ENCODE peak calls at places on chromosomes 5 and 9, in nine cellular contexts. One of them, this sample, is unnamed.

GRCh38 chr5:147464211-147464610 is 45.7 kb downstream of the DPYSL3 start:
- DNase-seq in heart left ventricle: no peak
- DNase-seq in A549: no peak
- DNase-seq in endothelial cell of umbilical vein: peak
- DNase-seq in right lobe of liver: no peak
- DNase-seq in testis: peak
- DNase-seq in lower leg skin: no peak
- DNase-seq in IMR-90: peak
- DNase-seq in gastrocnemius medialis: no peak
- DNase-seq in this sample: peak

GRCh38 chr5:111520908-111521307 is 8.6 kb upstream of the STARD4 start:
- DNase-seq in gastrocnemius medialis: no peak
- DNase-seq in right lobe of liver: no peak
- DNase-seq in A549: no peak
- DNase-seq in IMR-90: no peak
- DNase-seq in heart left ventricle: no peak
- DNase-seq in endothelial cell of umbilical vein: no peak
- DNase-seq in lower leg skin: no peak
- DNase-seq in testis: no peak
- DNase-seq in this sample: no peak

GRCh38 chr5:61659221-61659696 is 327.2 kb downstream of the ZSWIM6 start:
- DNase-seq in endothelial cell of umbilical vein: no peak
- DNase-seq in heart left ventricle: peak
- DNase-seq in testis: no peak
- DNase-seq in lower leg skin: no peak
- DNase-seq in A549: no peak
- DNase-seq in gastrocnemius medialis: no peak
- DNase-seq in IMR-90: no peak
- DNase-seq in right lobe of liver: no peak
- DNase-seq in this sample: no peak

GRCh38 chr5:96530901-96531300 is 97.9 kb upstream of the PCSK1 start:
- DNase-seq in endothelial cell of umbilical vein: no peak
- DNase-seq in lower leg skin: no peak
- DNase-seq in gastrocnemius medialis: no peak
- DNase-seq in testis: no peak
- DNase-seq in heart left ventricle: no peak
- DNase-seq in IMR-90: no peak
- DNase-seq in right lobe of liver: no peak
- DNase-seq in A549: no peak
- DNase-seq in this sample: no peak

GRCh38 chr9:20561542-20561941 is 60.8 kb downstream of the MLLT3 start:
- DNase-seq in endothelial cell of umbilical vein: no peak
- DNase-seq in gastrocnemius medialis: no peak
- DNase-seq in right lobe of liver: no peak
- DNase-seq in IMR-90: no peak
- DNase-seq in A549: no peak
- DNase-seq in lower leg skin: no peak
- DNase-seq in heart left ventricle: no peak
- DNase-seq in testis: no peak
- DNase-seq in this sample: no peak

GRCh38 chr5:2742921-2743679 is 8.4 kb downstream of the IRX2 start:
- DNase-seq in heart left ventricle: no peak
- DNase-seq in gastrocnemius medialis: no peak
- DNase-seq in IMR-90: no peak
- DNase-seq in A549: no peak
- DNase-seq in testis: no peak
- DNase-seq in lower leg skin: peak
- DNase-seq in right lobe of liver: no peak
- DNase-seq in endothelial cell of umbilical vein: no peak
- DNase-seq in this sample: no peak

GRCh38 chr9:123263227-123263626 is 5.2 kb downstream of the STRBP start:
- DNase-seq in endothelial cell of umbilical vein: no peak
- DNase-seq in right lobe of liver: no peak
- DNase-seq in testis: no peak
- DNase-seq in A549: no peak
- DNase-seq in heart left ventricle: no peak
- DNase-seq in gastrocnemius medialis: no peak
- DNase-seq in IMR-90: no peak
- DNase-seq in lower leg skin: no peak
- DNase-seq in this sample: no peak

GRCh38 chr5:93252165-93252564 is 328.9 kb downstream of the NR2F1-AS1 start:
- DNase-seq in A549: no peak
- DNase-seq in gastrocnemius medialis: no peak
- DNase-seq in heart left ventricle: no peak
- DNase-seq in lower leg skin: no peak
- DNase-seq in testis: no peak
- DNase-seq in endothelial cell of umbilical vein: no peak
- DNase-seq in right lobe of liver: no peak
- DNase-seq in IMR-90: no peak
- DNase-seq in this sample: no peak

GRCh38 chr9:134185536-134186011 is 21.2 kb upstream of the RNU6ATAC start:
- DNase-seq in gastrocnemius medialis: no peak
- DNase-seq in right lobe of liver: peak
- DNase-seq in endothelial cell of umbilical vein: no peak
- DNase-seq in IMR-90: no peak
- DNase-seq in testis: no peak
- DNase-seq in lower leg skin: no peak
- DNase-seq in A549: no peak
- DNase-seq in heart left ventricle: no peak
- DNase-seq in this sample: peak

GRCh38 chr9:6126377-6126776 is 89.2 kb upstream of the IL33 start:
- DNase-seq in heart left ventricle: no peak
- DNase-seq in lower leg skin: no peak
- DNase-seq in gastrocnemius medialis: no peak
- DNase-seq in right lobe of liver: no peak
- DNase-seq in endothelial cell of umbilical vein: no peak
- DNase-seq in testis: no peak
- DNase-seq in IMR-90: no peak
- DNase-seq in A549: no peak
- DNase-seq in this sample: peak

GRCh38 chr9:97703437-97704326 is 6.5 kb upstream of the XPA start:
- DNase-seq in right lobe of liver: no peak
- DNase-seq in testis: no peak
- DNase-seq in gastrocnemius medialis: no peak
- DNase-seq in endothelial cell of umbilical vein: peak
- DNase-seq in lower leg skin: no peak
- DNase-seq in A549: peak
- DNase-seq in IMR-90: peak
- DNase-seq in heart left ventricle: no peak
- DNase-seq in this sample: peak

GRCh38 chr9:115988701-115989100 is 164.9 kb upstream of the PAPPA start:
- DNase-seq in gastrocnemius medialis: no peak
- DNase-seq in endothelial cell of umbilical vein: no peak
- DNase-seq in A549: no peak
- DNase-seq in right lobe of liver: no peak
- DNase-seq in lower leg skin: no peak
- DNase-seq in IMR-90: peak
- DNase-seq in testis: no peak
- DNase-seq in heart left ventricle: no peak
- DNase-seq in this sample: no peak

GRCh38 chr5:135375040-135375439 is 24.0 kb downstream of the MACROH2A1 start:
- DNase-seq in right lobe of liver: no peak
- DNase-seq in endothelial cell of umbilical vein: no peak
- DNase-seq in heart left ventricle: no peak
- DNase-seq in A549: no peak
- DNase-seq in IMR-90: no peak
- DNase-seq in testis: no peak
- DNase-seq in lower leg skin: no peak
- DNase-seq in gastrocnemius medialis: peak
- DNase-seq in this sample: peak

GRCh38 chr5:146877783-146878470 is 630 bp downstream of the PPP2R2B start:
- DNase-seq in IMR-90: no peak
- DNase-seq in gastrocnemius medialis: no peak
- DNase-seq in A549: no peak
- DNase-seq in testis: no peak
- DNase-seq in lower leg skin: no peak
- DNase-seq in endothelial cell of umbilical vein: no peak
- DNase-seq in right lobe of liver: peak
- DNase-seq in heart left ventricle: no peak
- DNase-seq in this sample: no peak

GRCh38 chr5:23071682-23072081 is 218.5 kb upstream of the CDH12 start:
- DNase-seq in testis: no peak
- DNase-seq in right lobe of liver: no peak
- DNase-seq in lower leg skin: no peak
- DNase-seq in IMR-90: no peak
- DNase-seq in gastrocnemius medialis: no peak
- DNase-seq in endothelial cell of umbilical vein: no peak
- DNase-seq in heart left ventricle: no peak
- DNase-seq in A549: no peak
- DNase-seq in this sample: no peak

GRCh38 chr5:142913728-142914338 is 143.7 kb downstream of the ARHGAP26 start:
- DNase-seq in gastrocnemius medialis: no peak
- DNase-seq in testis: no peak
- DNase-seq in right lobe of liver: no peak
- DNase-seq in lower leg skin: no peak
- DNase-seq in endothelial cell of umbilical vein: no peak
- DNase-seq in A549: no peak
- DNase-seq in heart left ventricle: no peak
- DNase-seq in IMR-90: no peak
- DNase-seq in this sample: no peak

GRCh38 chr9:114733814-114734213 is 51.8 kb upstream of the TEX48 start:
- DNase-seq in endothelial cell of umbilical vein: no peak
- DNase-seq in lower leg skin: no peak
- DNase-seq in gastrocnemius medialis: no peak
- DNase-seq in heart left ventricle: no peak
- DNase-seq in testis: no peak
- DNase-seq in A549: peak
- DNase-seq in IMR-90: peak
- DNase-seq in right lobe of liver: no peak
- DNase-seq in this sample: no peak

DNA sequence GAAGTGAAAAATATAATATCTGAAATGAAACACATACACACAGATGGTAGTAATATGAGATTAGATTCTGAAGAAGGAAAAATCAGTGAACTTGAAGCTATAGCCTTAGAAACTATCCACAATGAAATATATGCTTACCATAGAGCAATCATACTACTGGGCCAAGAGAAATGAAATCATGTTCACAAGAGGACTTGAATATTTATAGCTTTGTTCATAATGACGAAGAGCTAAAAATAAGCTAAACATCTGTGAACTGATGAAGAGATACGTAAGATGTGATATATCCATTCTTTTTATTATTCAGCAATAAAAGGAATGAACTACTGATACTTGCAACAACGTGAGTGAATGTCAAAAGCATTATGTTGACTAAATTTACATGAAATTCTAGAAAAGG is 92.6 kb upstream of the ALDH1B1 start:
- DNase-seq in heart left ventricle: no peak
- DNase-seq in A549: no peak
- DNase-seq in lower leg skin: no peak
- DNase-seq in testis: no peak
- DNase-seq in right lobe of liver: no peak
- DNase-seq in gastrocnemius medialis: no peak
- DNase-seq in IMR-90: no peak
- DNase-seq in endothelial cell of umbilical vein: no peak
- DNase-seq in this sample: no peak
- TF ChIP-seq POLR2A in heart left ventricle: no peak
- TF ChIP-seq POLR2A in A549: no peak
- TF ChIP-seq POLR2A in lower leg skin: no peak
- TF ChIP-seq POLR2A in testis: no peak
- TF ChIP-seq POLR2A in right lobe of liver: no peak
- TF ChIP-seq POLR2A in gastrocnemius medialis: no peak
- TF ChIP-seq POLR2A in IMR-90: no peak
- TF ChIP-seq POLR2A in endothelial cell of umbilical vein: no peak
- TF ChIP-seq POLR2A in this sample: no peak

GRCh38 chr9:112132356-112132755 is 42.7 kb downstream of the SUSD1 start:
- DNase-seq in right lobe of liver: no peak
- DNase-seq in endothelial cell of umbilical vein: no peak
- DNase-seq in heart left ventricle: no peak
- DNase-seq in testis: no peak
- DNase-seq in gastrocnemius medialis: no peak
- DNase-seq in IMR-90: peak
- DNase-seq in lower leg skin: no peak
- DNase-seq in A549: no peak
- DNase-seq in this sample: no peak
- TF ChIP-seq POLR2A in right lobe of liver: no peak
- TF ChIP-seq POLR2A in endothelial cell of umbilical vein: no peak
- TF ChIP-seq POLR2A in heart left ventricle: no peak
- TF ChIP-seq POLR2A in testis: no peak
- TF ChIP-seq POLR2A in gastrocnemius medialis: no peak
- TF ChIP-seq POLR2A in IMR-90: no peak
- TF ChIP-seq POLR2A in lower leg skin: no peak
- TF ChIP-seq POLR2A in A549: no peak
- TF ChIP-seq POLR2A in this sample: no peak

GRCh38 chr9:129897263-129897662 is 62.0 kb downstream of the USP20 start:
- DNase-seq in heart left ventricle: no peak
- DNase-seq in lower leg skin: no peak
- DNase-seq in A549: no peak
- DNase-seq in testis: no peak
- DNase-seq in gastrocnemius medialis: no peak
- DNase-seq in IMR-90: no peak
- DNase-seq in endothelial cell of umbilical vein: no peak
- DNase-seq in right lobe of liver: no peak
- DNase-seq in this sample: no peak
- TF ChIP-seq POLR2A in heart left ventricle: no peak
- TF ChIP-seq POLR2A in lower leg skin: no peak
- TF ChIP-seq POLR2A in A549: no peak
- TF ChIP-seq POLR2A in testis: no peak
- TF ChIP-seq POLR2A in gastrocnemius medialis: no peak
- TF ChIP-seq POLR2A in IMR-90: no peak
- TF ChIP-seq POLR2A in endothelial cell of umbilical vein: no peak
- TF ChIP-seq POLR2A in right lobe of liver: no peak
- TF ChIP-seq POLR2A in this sample: no peak

GRCh38 chr9:34646211-34647083 is at the start of gene GALT:
- DNase-seq in right lobe of liver: peak
- DNase-seq in gastrocnemius medialis: peak
- DNase-seq in testis: peak
- DNase-seq in A549: peak
- DNase-seq in heart left ventricle: peak
- DNase-seq in lower leg skin: peak
- DNase-seq in IMR-90: peak
- DNase-seq in endothelial cell of umbilical vein: peak
- DNase-seq in this sample: peak
- TF ChIP-seq POLR2A in right lobe of liver: peak
- TF ChIP-seq POLR2A in gastrocnemius medialis: peak
- TF ChIP-seq POLR2A in testis: no peak
- TF ChIP-seq POLR2A in A549: peak
- TF ChIP-seq POLR2A in heart left ventricle: peak
- TF ChIP-seq POLR2A in lower leg skin: no peak
- TF ChIP-seq POLR2A in IMR-90: no peak
- TF ChIP-seq POLR2A in endothelial cell of umbilical vein: peak
- TF ChIP-seq POLR2A in this sample: peak

This sample was measured in NB4.